ENCODE peak calls at places on chromosomes 13 and 19, in nine cellular contexts. T, B, A, D, U, O, N, E and G are unnamed samples.

GRCh38 chr13:71395053-71395452 is 472.0 kb downstream of the DACH1 start:
- DNase-seq in U (no peak), D (no peak), O (no peak), B (no peak), A (no peak), N (no peak), T (no peak), E (no peak), G (no peak)

GRCh38 chr13:23960566-23961156 is 63.4 kb upstream of the C1QTNF9B start:
- DNase-seq in O (peak; percentile 73), E (no peak), A (no peak), T (no peak), D (peak; percentile 56), N (peak; percentile 39), U (no peak), B (peak; percentile 59), G (peak; percentile 68)

GRCh38 chr13:34364633-34365032 is 546.7 kb downstream of the RFC3 start:
- DNase-seq in O (no peak), A (no peak), E (no peak), U (no peak), N (no peak), D (no peak), B (peak; percentile 18), T (no peak), G (no peak)

GRCh38 chr19:7779631-7780486 is 16.8 kb downstream of the CLEC4M start:
- DNase-seq in U (no peak), T (no peak), B (no peak), D (no peak), A (no peak), O (no peak), E (no peak), N (no peak), G (no peak)

GRCh38 chr13:61898207-61898606 is 482.6 kb upstream of the PCDH20 start:
- DNase-seq in A (no peak), E (no peak), U (no peak), T (no peak), N (no peak), B (no peak), D (no peak), O (no peak), G (no peak)

GRCh38 chr19:4172861-4173473 is 9.4 kb downstream of the SIRT6 start:
- DNase-seq in B (no peak), D (peak; percentile 24), O (peak; percentile 24), N (no peak), U (no peak), A (peak; percentile 71), E (peak; percentile 67), T (no peak), G (peak; percentile 42)

GRCh38 chr13:40680659-40681323 is 14.3 kb upstream of the FOXO1 start:
- DNase-seq in A (no peak), E (no peak), O (no peak), U (no peak), D (no peak), N (no peak), T (no peak), B (no peak), G (no peak)

GRCh38 chr13:72125561-72125960 is 258.6 kb upstream of the DACH1 start:
- DNase-seq in T (no peak), A (no peak), D (no peak), O (peak; percentile 66), N (no peak), B (peak; percentile 0), U (no peak), E (no peak), G (peak; percentile 66)

GRCh38 chr13:113090415-113090770 is 15.2 kb upstream of the F7 start:
- DNase-seq in O (no peak), T (no peak), E (no peak), N (no peak), D (no peak), U (no peak), A (no peak), B (no peak), G (no peak)

GRCh38 chr13:30186644-30187431 is 120.5 kb downstream of the KATNAL1 start:
- DNase-seq in E (no peak), O (no peak), B (no peak), A (no peak), D (peak; percentile 5), U (no peak), T (no peak), N (no peak), G (no peak)

GRCh38 chr19:58279042-58279924 is 528 bp downstream of the ZNF8 start:
- DNase-seq in N (peak; percentile 71), A (peak; percentile 82), O (peak; percentile 51), B (peak; percentile 57), E (peak; percentile 70), U (peak; percentile 73), D (peak; percentile 48), T (peak; percentile 33), G (peak; percentile 49)

GRCh38 chr13:91406619-91407018 is 8.2 kb downstream of the GPC5 start:
- DNase-seq in A (no peak), O (peak; percentile 47), D (peak; percentile 42), E (no peak), T (no peak), B (peak; percentile 54), U (no peak), N (peak; percentile 23), G (peak; percentile 65)

GRCh38 chr13:113034451-113035208 is 65.6 kb downstream of the MCF2L start:
- DNase-seq in E (peak; percentile 39), N (peak; percentile 32), O (peak; percentile 66), D (peak; percentile 47), U (no peak), T (no peak), B (peak; percentile 66), A (peak; percentile 32), G (peak; percentile 74)

GRCh38 chr13:20395061-20395916 is 130.4 kb downstream of the CRYL1 start:
- DNase-seq in D (no peak), E (no peak), N (no peak), O (peak; percentile 28), B (no peak), U (no peak), A (no peak), T (no peak), G (no peak)

GRCh38 chr13:91145806-91146205 is 201.7 kb upstream of the MIR17HG start:
- DNase-seq in N (no peak), T (no peak), A (no peak), D (no peak), U (no peak), B (no peak), O (no peak), E (no peak), G (no peak)

GRCh38 chr13:106344318-106344717 is 191.1 kb downstream of the EFNB2 start:
- DNase-seq in D (no peak), T (no peak), E (no peak), U (no peak), A (no peak), O (no peak), B (no peak), N (no peak), G (no peak)
- H3K4me3 ChIP-seq in D (no peak overlapping the region), T (no peak overlapping the region), E (no peak overlapping the region), U (no peak overlapping the region), A (no peak overlapping the region), O (no peak overlapping the region), B (no peak overlapping the region), N (no peak overlapping the region), G (no peak overlapping the region)

GRCh38 chr19:11155373-11156120 is at the start of gene SPC24:
- DNase-seq in D (peak; percentile 98), U (peak; percentile 96), O (peak; percentile 99), A (peak; percentile 96), B (peak; percentile 99), T (peak; percentile 92), N (peak; percentile 97), E (peak; percentile 93), G (peak; percentile 99)
- TF ChIP-seq CTCF in D (peak; percentile 0), U (no peak), O (no peak), A (no peak), B (no peak), T (no peak), N (no peak), E (no peak), G (no peak)

GRCh38 chr13:46296920-46297319 is 85.2 kb downstream of the LRRC63 start:
- DNase-seq in O (peak; percentile 18), E (no peak), N (peak; percentile 30), U (no peak), T (no peak), D (peak; percentile 90), B (peak; percentile 96), A (no peak), G (peak; percentile 83)

GRCh38 chr13:46296465-46296822 is 84.7 kb downstream of the LRRC63 start:
- DNase-seq in N (no peak), U (no peak), B (no peak), O (no peak), A (no peak), E (no peak), D (no peak), T (no peak), G (no peak)

GRCh38 chr13:46295531-46296464 is 84.1 kb downstream of the LRRC63 start:
- DNase-seq in E (peak; percentile 20), O (peak; percentile 39), N (no peak), T (peak; percentile 46), A (no peak), B (peak; percentile 98), D (peak; percentile 95), U (no peak), G (peak; percentile 96)

DNA sequence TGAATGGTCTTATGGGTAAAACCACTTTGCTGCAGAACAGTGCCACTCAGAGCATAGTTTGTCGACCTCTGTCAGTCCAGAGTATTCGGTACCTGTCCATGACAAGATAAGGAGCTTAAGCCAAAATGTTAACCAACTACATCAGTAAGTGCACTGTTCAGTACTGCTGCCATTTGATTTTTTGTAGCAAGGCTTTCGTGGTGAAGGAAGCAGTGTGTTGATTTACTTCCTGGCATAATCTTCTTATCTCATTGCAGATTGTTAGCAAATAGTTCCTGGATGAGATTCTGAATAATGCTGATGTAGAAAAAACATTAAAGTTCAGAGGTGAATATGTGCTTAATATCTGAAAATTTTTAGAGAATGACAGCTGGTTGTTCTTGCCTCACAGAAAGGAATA is 85.6 kb downstream of the LRRC63 start:
- DNase-seq in N (no peak), E (no peak), O (no peak), T (no peak), B (peak; percentile 15), U (no peak), D (peak; percentile 45), A (no peak), G (peak; percentile 43)
- H3K4me3 ChIP-seq in N (no peak overlapping the region), E (no peak overlapping the region), O (no peak overlapping the region), T (no peak overlapping the region), B (no peak overlapping the region), U (no peak overlapping the region), D (no peak overlapping the region), A (no peak overlapping the region), G (no peak overlapping the region)

DNA sequence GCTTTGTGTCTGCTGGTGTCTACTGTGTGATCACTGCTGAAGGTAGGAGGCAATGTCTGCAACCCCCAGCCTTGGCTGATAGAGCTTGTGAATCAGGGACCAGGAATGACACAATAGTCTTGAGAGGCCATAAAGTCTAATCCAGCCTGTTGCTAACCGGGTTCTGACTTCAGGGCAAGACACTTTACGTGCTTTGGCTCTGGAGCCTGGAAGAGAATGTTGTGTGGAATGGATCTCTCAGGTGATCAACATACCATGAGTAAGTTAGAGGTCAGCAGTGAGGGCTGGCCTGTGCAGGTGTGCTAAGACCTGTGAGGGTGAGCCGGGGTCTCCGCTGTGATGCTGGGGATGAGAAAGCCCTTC is 5.6 kb downstream of the COL4A2 start:
- DNase-seq in T (peak; percentile 17), E (no peak), O (peak; percentile 73), U (peak; percentile 78), A (no peak), B (peak; percentile 73), D (peak; percentile 81), N (peak; percentile 27), G (peak; percentile 93)
- TF ChIP-seq CTCF in T (no peak), E (no peak), O (no peak), U (no peak), A (no peak), B (no peak), D (no peak), N (no peak), G (no peak)